ENCODE peak calls at places on chromosomes 4 and X, in four cellular contexts. N, R, V and K are unnamed samples.

GRCh38 chrX:136586386-136586785 is 54.4 kb downstream of the VGLL1 start:
- DNase-seq in V (peak; percentile 3), N (no peak), R (no peak), K (no peak)

GRCh38 chr4:6845574-6845973 is 63.0 kb downstream of the KIAA0232 start:
- DNase-seq in N (no peak), V (no peak), R (no peak), K (no peak)

GRCh38 chr4:20086768-20087167 is 164.9 kb upstream of the SLIT2 start:
- DNase-seq in R (no peak), V (no peak), N (no peak), K (no peak)

GRCh38 chrX:66914082-66914481 is 275.2 kb upstream of the EDA2R start:
- DNase-seq in R (peak; percentile 39), N (no peak), V (peak; percentile 15), K (no peak)

GRCh38 chr4:125728568-125728967 is 413.8 kb downstream of the FAT4 start:
- DNase-seq in V (peak; percentile 89), R (peak; percentile 56), N (peak; percentile 93), K (peak; percentile 94)

GRCh38 chr4:173252024-173252935 is 81.9 kb downstream of the HMGB2 start:
- DNase-seq in N (peak; percentile 99), R (peak; percentile 22), V (peak; percentile 99), K (peak; percentile 95)

GRCh38 chr4:13329340-13329850 is 154.7 kb downstream of the RAB28 start:
- DNase-seq in V (peak; percentile 3), N (no peak), R (no peak), K (no peak)

GRCh38 chrX:130173190-130173895 is 1.6 kb downstream of the RAB33A start:
- DNase-seq in V (peak; percentile 88), R (peak; percentile 38), N (peak; percentile 93), K (peak; percentile 90)

GRCh38 chrX:53422091-53422914 is at the start of the genes RIBC1 and SMC1A:
- DNase-seq in V (peak; percentile 98), R (peak; percentile 99), N (peak; percentile 96), K (peak; percentile 94)

GRCh38 chr4:175034986-175035705 is 117.0 kb downstream of the ADAM29 start:
- DNase-seq in R (no peak), V (no peak), N (no peak), K (no peak)

GRCh38 chrX:118694628-118695027 is 32.8 kb upstream of the IL13RA1 start:
- DNase-seq in V (no peak), N (no peak), R (no peak), K (no peak)

GRCh38 chr4:87032884-87033533 is 98.2 kb downstream of the AFF1 start:
- DNase-seq in R (no peak), N (peak; percentile 92), V (peak; percentile 83), K (peak; percentile 77)

GRCh38 chrX:34557733-34558132 is 99.4 kb downstream of the TMEM47 start:
- DNase-seq in N (no peak), R (no peak), V (no peak), K (no peak)

GRCh38 chrX:34560180-34560579 is 96.9 kb downstream of the TMEM47 start:
- DNase-seq in N (no peak), R (no peak), V (no peak), K (no peak)

GRCh38 chrX:34562006-34562405 is 95.1 kb downstream of the TMEM47 start:
- DNase-seq in V (no peak), R (no peak), N (no peak), K (no peak)

GRCh38 chrX:34563061-34563460 is 94.0 kb downstream of the TMEM47 start:
- DNase-seq in N (no peak), R (no peak), V (no peak), K (no peak)

DNA sequence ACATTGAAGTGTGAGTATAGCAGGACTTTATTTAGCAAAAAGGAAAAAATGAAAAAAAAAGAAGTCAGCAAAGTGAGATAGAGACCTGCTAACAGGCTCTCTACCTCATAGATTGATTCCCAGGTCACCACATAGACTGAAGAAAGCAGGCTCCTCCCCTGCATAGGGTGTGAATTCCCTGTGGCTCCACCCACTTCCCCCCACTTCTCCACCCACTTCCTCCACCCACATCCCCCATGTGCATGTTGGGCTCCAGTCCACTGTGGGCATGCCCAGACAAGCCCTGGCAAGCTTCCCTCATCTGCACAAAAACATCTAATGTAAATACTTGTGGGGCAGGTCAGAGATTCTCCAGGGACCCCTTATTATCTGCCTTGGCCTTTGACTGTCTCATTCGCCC is 97.8 kb downstream of the TMEM47 start:
- DNase-seq in V (peak; percentile 56), N (peak; percentile 34), R (no peak), K (peak; percentile 28)
- H3K4me3 ChIP-seq in V (no peak overlapping the region), N (no peak overlapping the region), R (no peak overlapping the region), K (no peak overlapping the region)

GRCh38 chr4:65943076-65943475 is 272.8 kb upstream of the EPHA5 start:
- DNase-seq in V (peak; percentile 33), R (no peak), N (no peak), K (no peak)
- TF ChIP-seq CTCF in V (no peak), R (no peak), N (no peak), K (no peak)

DNA sequence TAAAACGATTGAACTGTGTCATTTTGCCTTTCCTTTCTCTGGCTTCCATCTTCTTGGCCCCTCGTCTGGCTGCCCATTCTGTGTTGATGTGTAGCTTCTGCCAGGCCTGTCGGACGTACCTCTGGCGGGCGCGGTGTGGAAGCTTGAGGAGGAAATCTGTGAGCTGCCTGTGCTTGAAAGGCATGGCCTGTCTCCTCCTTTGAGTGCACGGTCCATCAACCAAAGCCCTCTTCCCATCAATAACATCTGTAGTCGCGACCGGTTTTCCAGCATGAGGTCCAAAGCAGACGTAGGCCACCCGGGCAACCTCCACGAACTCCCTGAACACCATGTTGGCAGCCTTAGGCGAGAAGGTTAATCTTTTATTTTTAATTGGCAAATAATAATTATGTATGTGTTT is 202.7 kb downstream of the CRLF2 start:
- DNase-seq in N (no peak), V (no peak), R (no peak), K (no peak)
- H3K4me3 ChIP-seq in N (no peak overlapping the region), V (no peak overlapping the region), R (no peak overlapping the region), K (no peak overlapping the region)

GRCh38 chr4:36091997-36092396 is 152.3 kb downstream of the ARAP2 start:
- DNase-seq in V (no peak), N (no peak), R (no peak), K (no peak)

GRCh38 chr4:36082817-36083216 is 161.5 kb downstream of the ARAP2 start:
- DNase-seq in R (no peak), V (no peak), N (no peak), K (no peak)

GRCh38 chr4:36088542-36088941 is 155.8 kb downstream of the ARAP2 start:
- DNase-seq in V (no peak), N (no peak), R (no peak), K (no peak)

GRCh38 chr4:36081185-36081584 is 163.1 kb downstream of the ARAP2 start:
- DNase-seq in V (no peak), R (no peak), N (no peak), K (no peak)

GRCh38 chr4:36086387-36086786 is 157.9 kb downstream of the ARAP2 start:
- DNase-seq in R (no peak), N (no peak), V (no peak), K (no peak)
- TF ChIP-seq CTCF in R (no peak), N (no peak), V (no peak), K (no peak)

GRCh38 chr4:109051054-109051453 is 251.4 kb downstream of the COL25A1 start:
- DNase-seq in V (no peak), N (peak; percentile 5), R (no peak), K (no peak)

GRCh38 chr4:109049926-109050325 is 252.5 kb downstream of the COL25A1 start:
- DNase-seq in N (no peak), V (no peak), R (no peak), K (no peak)

GRCh38 chr4:109044446-109044845 is 258.0 kb downstream of the COL25A1 start:
- DNase-seq in V (no peak), R (no peak), N (peak; percentile 20), K (no peak)

GRCh38 chr4:109043286-109043685 is 259.2 kb downstream of the COL25A1 start:
- DNase-seq in R (no peak), N (no peak), V (no peak), K (no peak)

DNA sequence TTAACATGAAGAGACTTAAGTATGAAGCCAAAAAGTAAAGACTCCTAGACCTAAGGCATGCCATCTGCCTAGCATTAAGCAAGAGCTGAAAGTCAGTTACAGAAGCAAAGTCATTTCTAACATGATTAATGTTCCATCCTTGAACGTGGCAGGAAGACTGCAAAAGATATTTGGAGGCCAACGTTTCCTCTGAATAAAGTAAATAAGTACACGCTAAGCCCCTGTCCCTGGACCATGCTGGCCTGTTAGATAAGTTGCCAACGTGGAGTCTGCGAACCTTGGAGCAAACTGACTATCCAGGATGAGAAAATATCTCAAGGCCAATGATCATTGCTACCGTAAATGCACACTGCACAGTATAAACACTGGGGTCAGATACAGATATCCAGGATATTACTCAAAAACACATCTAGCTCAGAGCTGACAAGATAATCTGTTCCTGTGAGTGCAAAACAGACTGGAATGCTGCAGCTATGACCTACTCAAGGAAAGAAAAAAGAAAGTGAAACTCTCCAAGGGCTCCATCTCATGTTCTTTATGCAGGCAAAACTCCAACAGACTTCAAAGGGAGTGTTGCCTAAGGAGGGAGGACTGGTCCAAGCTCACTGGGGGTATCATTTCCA is 255.8 kb downstream of the COL25A1 start:
- DNase-seq in V (peak; percentile 68), N (peak; percentile 69), R (no peak), K (peak; percentile 63)
- H3K4me3 ChIP-seq in V (no peak overlapping the region), N (peak overlapping the region; percentile 5), R (peak overlapping the region; percentile 14), K (peak overlapping the region; percentile 30)